ENCODE peak calls at places on chromosome 6, in six cellular contexts. One of them, this sample, is unnamed.

GRCh38 chr6:40950986-40951730 is 87.9 kb downstream of the UNC5CL start:
- DNase-seq in stimulated activated CD4-positive, alpha-beta T cell treated with anti-CD3 and anti-CD28 coated beads, Interleukin-4, amount 100 ng/mL, for 4 hours: no peak
- DNase-seq in NCI-H2081 treated with DMSO at 0.1 percent for 48 hours: no peak
- DNase-seq in memory B cell: no peak
- DNase-seq in Caco-2: no peak
- DNase-seq in non-pigmented ciliary epithelial cell: no peak
- DNase-seq in this sample: no peak

GRCh38 chr6:170371588-170371987 is 65.0 kb downstream of the FAM120B start:
- DNase-seq in stimulated activated CD4-positive, alpha-beta T cell treated with anti-CD3 and anti-CD28 coated beads, Interleukin-4, amount 100 ng/mL, for 4 hours: no peak
- DNase-seq in NCI-H2081 treated with DMSO at 0.1 percent for 48 hours: no peak
- DNase-seq in memory B cell: no peak
- DNase-seq in Caco-2: no peak
- DNase-seq in non-pigmented ciliary epithelial cell: no peak
- DNase-seq in this sample: no peak

GRCh38 chr6:105442369-105442768 is 39.5 kb upstream of the PREP start:
- DNase-seq in stimulated activated CD4-positive, alpha-beta T cell treated with anti-CD3 and anti-CD28 coated beads, Interleukin-4, amount 100 ng/mL, for 4 hours: no peak
- DNase-seq in NCI-H2081 treated with DMSO at 0.1 percent for 48 hours: no peak
- DNase-seq in memory B cell: no peak
- DNase-seq in Caco-2: no peak
- DNase-seq in non-pigmented ciliary epithelial cell: no peak
- DNase-seq in this sample: no peak

GRCh38 chr6:15325540-15325955 is 79.7 kb downstream of the JARID2 start:
- DNase-seq in stimulated activated CD4-positive, alpha-beta T cell treated with anti-CD3 and anti-CD28 coated beads, Interleukin-4, amount 100 ng/mL, for 4 hours: no peak
- DNase-seq in NCI-H2081 treated with DMSO at 0.1 percent for 48 hours: no peak
- DNase-seq in memory B cell: no peak
- DNase-seq in Caco-2: no peak
- DNase-seq in non-pigmented ciliary epithelial cell: no peak
- DNase-seq in this sample: no peak

GRCh38 chr6:28816909-28817807 is 106.6 kb downstream of the TRIM27 start:
- DNase-seq in stimulated activated CD4-positive, alpha-beta T cell treated with anti-CD3 and anti-CD28 coated beads, Interleukin-4, amount 100 ng/mL, for 4 hours: no peak
- DNase-seq in NCI-H2081 treated with DMSO at 0.1 percent for 48 hours: no peak
- DNase-seq in memory B cell: no peak
- DNase-seq in Caco-2: peak
- DNase-seq in non-pigmented ciliary epithelial cell: peak
- DNase-seq in this sample: no peak

GRCh38 chr6:44237021-44237812 is 9.7 kb upstream of the HSP90AB1 start:
- DNase-seq in stimulated activated CD4-positive, alpha-beta T cell treated with anti-CD3 and anti-CD28 coated beads, Interleukin-4, amount 100 ng/mL, for 4 hours: peak
- DNase-seq in NCI-H2081 treated with DMSO at 0.1 percent for 48 hours: peak
- DNase-seq in memory B cell: no peak
- DNase-seq in Caco-2: peak
- DNase-seq in non-pigmented ciliary epithelial cell: peak
- DNase-seq in this sample: no peak

GRCh38 chr6:28606424-28607391 is 81.0 kb downstream of the GPX5 start:
- DNase-seq in stimulated activated CD4-positive, alpha-beta T cell treated with anti-CD3 and anti-CD28 coated beads, Interleukin-4, amount 100 ng/mL, for 4 hours: peak
- DNase-seq in NCI-H2081 treated with DMSO at 0.1 percent for 48 hours: peak
- DNase-seq in memory B cell: no peak
- DNase-seq in Caco-2: peak
- DNase-seq in non-pigmented ciliary epithelial cell: no peak
- DNase-seq in this sample: no peak

GRCh38 chr6:154653853-154654252 is 79.4 kb upstream of the SCAF8 start:
- DNase-seq in stimulated activated CD4-positive, alpha-beta T cell treated with anti-CD3 and anti-CD28 coated beads, Interleukin-4, amount 100 ng/mL, for 4 hours: no peak
- DNase-seq in NCI-H2081 treated with DMSO at 0.1 percent for 48 hours: no peak
- DNase-seq in memory B cell: no peak
- DNase-seq in Caco-2: no peak
- DNase-seq in non-pigmented ciliary epithelial cell: peak
- DNase-seq in this sample: no peak

GRCh38 chr6:108115598-108116058 is 41.1 kb upstream of the OSTM1 start:
- DNase-seq in stimulated activated CD4-positive, alpha-beta T cell treated with anti-CD3 and anti-CD28 coated beads, Interleukin-4, amount 100 ng/mL, for 4 hours: no peak
- DNase-seq in NCI-H2081 treated with DMSO at 0.1 percent for 48 hours: no peak
- DNase-seq in memory B cell: no peak
- DNase-seq in Caco-2: peak
- DNase-seq in non-pigmented ciliary epithelial cell: no peak
- DNase-seq in this sample: no peak

GRCh38 chr6:3053231-3053508 is 15.1 kb upstream of the RIPK1 start:
- DNase-seq in stimulated activated CD4-positive, alpha-beta T cell treated with anti-CD3 and anti-CD28 coated beads, Interleukin-4, amount 100 ng/mL, for 4 hours: no peak
- DNase-seq in NCI-H2081 treated with DMSO at 0.1 percent for 48 hours: no peak
- DNase-seq in memory B cell: no peak
- DNase-seq in Caco-2: no peak
- DNase-seq in non-pigmented ciliary epithelial cell: no peak
- DNase-seq in this sample: no peak